ENCODE peak calls at places on chromosomes 5 and 9, in six cellular contexts. K is cardiac muscle cell, T is A549, W is substantia nigra, G is tibial artery, J is left lung. V is an unnamed sample.

GRCh38 chr9:134792627-134793026 is 88.0 kb upstream of the FCN2 start:
- DNase-seq in G (no peak), T (no peak), W (no peak), J (no peak), K (no peak), V (no peak)

GRCh38 chr5:156920042-156920860 is 42.8 kb downstream of the TIMD4 start:
- DNase-seq in G (no peak), W (no peak), J (no peak), K (peak), T (no peak), V (no peak)

GRCh38 chr5:31909073-31909472 is 265.0 kb downstream of the GOLPH3 start:
- DNase-seq in J (no peak), K (no peak), W (no peak), G (no peak), T (no peak), V (no peak)

GRCh38 chr5:179023528-179024189 is at the start of gene ZNF879:
- DNase-seq in G (peak), W (peak), K (peak), T (peak), J (peak), V (peak)

GRCh38 chr9:107284636-107285035 is 1.6 kb downstream of the RAD23B start:
- DNase-seq in T (no peak), K (no peak), J (no peak), W (no peak), G (no peak), V (no peak)

GRCh38 chr5:132457371-132458225 is 33.0 kb downstream of the IRF1 start:
- DNase-seq in J (peak), W (no peak), T (no peak), G (peak), K (no peak), V (no peak)

GRCh38 chr9:93679536-93680444 is 103.4 kb downstream of the PHF2 start:
- DNase-seq in W (no peak), G (peak), T (no peak), J (peak), K (no peak), V (peak)

GRCh38 chr9:21153688-21154608 is 12.3 kb upstream of the IFNW1 start:
- DNase-seq in T (no peak), G (no peak), J (no peak), K (peak), W (no peak), V (no peak)

GRCh38 chr9:137235424-137236237 is 4.9 kb downstream of the SLC34A3 start:
- DNase-seq in K (no peak), G (no peak), J (no peak), T (no peak), W (no peak), V (no peak)

GRCh38 chr9:127102176-127102575 is 20.3 kb downstream of the ANGPTL2 start:
- DNase-seq in J (no peak), G (no peak), K (no peak), T (no peak), W (no peak), V (no peak)

GRCh38 chr5:88892669-88893068 is 9.7 kb upstream of the MEF2C start:
- DNase-seq in G (no peak), T (no peak), K (no peak), J (no peak), W (no peak), V (no peak)

GRCh38 chr5:180208038-180208434 is 975 bp downstream of the RASGEF1C start:
- DNase-seq in K (no peak), J (no peak), G (no peak), T (no peak), W (no peak), V (no peak)

GRCh38 chr5:79853676-79854418 is 137.2 kb downstream of the MTX3 start:
- DNase-seq in W (no peak), T (no peak), G (no peak), J (no peak), K (no peak), V (peak)

GRCh38 chr5:144104086-144104485 is 66.4 kb downstream of the YIPF5 start:
- DNase-seq in K (no peak), G (no peak), J (no peak), T (no peak), W (no peak), V (no peak)

GRCh38 chr5:90289837-90290236 is 119.7 kb downstream of the CETN3 start:
- DNase-seq in G (no peak), W (no peak), T (no peak), J (no peak), K (peak), V (no peak)

GRCh38 chr5:132065951-132066701 is 5.7 kb downstream of the IL3 start:
- DNase-seq in G (no peak), T (no peak), J (peak), W (no peak), K (no peak), V (no peak)

GRCh38 chr5:150765789-150766149 is 7.0 kb upstream of the DCTN4 start:
- DNase-seq in G (no peak), J (no peak), T (no peak), K (no peak), W (no peak), V (no peak)

GRCh38 chr9:79759460-79759859 is 187.7 kb downstream of the TLE4 start:
- DNase-seq in G (no peak), J (no peak), T (no peak), K (no peak), W (no peak), V (no peak)

GRCh38 chr5:8843766-8844165 is 702.1 kb downstream of the SEMA5A start:
- DNase-seq in G (no peak), T (no peak), K (no peak), W (peak), J (peak), V (no peak)

GRCh38 chr5:50501510-50502209 is 60.6 kb upstream of the EMB start:
- DNase-seq in K (no peak), T (no peak), W (no peak), G (no peak), J (no peak), V (no peak)

GRCh38 chr5:112823181-112823580 is 37.9 kb upstream of the SRP19 start:
- DNase-seq in J (no peak), G (no peak), T (no peak), K (no peak), W (no peak), V (no peak)

DNA sequence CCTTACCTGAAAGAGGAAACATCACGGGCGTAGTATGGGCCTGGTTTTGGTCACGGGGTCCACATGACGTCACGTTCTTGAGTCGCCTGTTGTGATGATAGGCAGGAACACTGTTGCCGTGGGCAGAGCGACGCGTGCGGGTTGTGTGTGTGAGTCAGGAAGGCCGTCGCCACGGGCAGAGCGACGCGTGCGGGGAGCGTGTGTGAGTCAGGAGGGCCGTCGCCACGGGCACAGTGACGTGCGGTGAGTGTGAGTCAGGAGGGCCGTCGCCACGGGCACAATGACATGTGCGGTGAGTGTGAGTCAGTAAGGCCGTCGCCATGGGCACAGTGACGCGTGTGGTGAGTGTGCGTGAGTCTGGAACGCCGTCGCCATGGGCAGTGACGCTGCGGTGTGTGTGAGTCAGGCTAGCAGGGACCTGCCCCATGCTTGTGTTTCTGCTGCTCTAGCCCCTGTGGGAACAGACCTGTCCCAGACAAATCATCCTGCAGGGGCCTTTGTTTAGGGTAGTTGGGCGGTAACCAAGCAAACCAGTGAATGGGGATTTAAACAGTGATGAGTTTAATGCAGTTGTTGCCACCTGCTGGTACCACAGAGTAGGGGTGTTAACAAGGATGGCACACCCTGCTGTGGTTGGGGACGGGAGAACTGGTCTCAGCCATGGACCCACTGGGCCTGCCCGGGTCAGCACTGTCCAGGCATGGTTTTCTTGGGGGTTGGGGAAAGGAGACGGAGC is 19.8 kb downstream of the TRIP13 start:
- DNase-seq in T (peak), J (no peak), W (peak), K (no peak), G (no peak), V (no peak)
- H3K27ac ChIP-seq in T (peak), J (no peak), W (no peak), K (no peak), G (no peak), V (no peak)

DNA sequence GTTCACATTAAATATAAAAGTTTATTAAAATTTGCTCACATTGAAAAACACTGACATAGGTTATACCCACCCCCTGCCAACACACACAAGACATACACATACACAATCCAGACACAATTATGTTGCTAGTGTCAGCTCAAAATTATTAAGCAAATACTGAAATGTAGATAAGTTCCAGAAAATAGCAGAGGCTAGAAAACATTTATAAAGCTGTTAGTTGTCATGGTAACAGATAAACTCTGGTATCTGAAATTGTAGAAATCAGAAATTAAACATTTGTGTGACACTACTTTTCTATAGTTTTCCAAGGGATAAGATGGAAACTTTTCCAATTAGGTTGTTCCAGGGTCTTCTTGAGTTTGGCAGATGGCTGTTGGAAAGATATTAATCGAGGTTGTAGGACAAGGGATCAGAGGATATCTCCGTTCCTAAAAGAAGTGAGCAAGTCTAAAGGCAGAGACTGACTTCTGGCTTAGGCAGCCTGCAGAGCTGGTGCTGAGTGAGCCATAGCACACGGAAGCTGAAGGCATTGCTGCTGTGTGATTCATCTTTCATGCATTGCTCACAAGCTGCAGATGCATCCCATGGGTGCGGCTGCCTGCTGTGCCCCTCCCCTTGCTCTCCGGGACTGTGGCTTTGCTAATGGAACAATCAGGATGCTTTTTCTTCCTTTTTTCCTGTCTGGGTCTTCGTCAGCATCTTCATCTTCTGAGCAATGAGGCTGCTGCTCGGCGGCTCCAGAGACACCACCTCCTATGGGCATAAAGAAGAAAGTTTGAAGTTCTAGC is 341.5 kb downstream of the DIRAS2 start:
- DNase-seq in W (no peak), J (no peak), T (peak), G (no peak), K (no peak), V (no peak)
- H3K27ac ChIP-seq in W (no peak), J (no peak), T (peak), G (no peak), K (no peak), V (no peak)

DNA sequence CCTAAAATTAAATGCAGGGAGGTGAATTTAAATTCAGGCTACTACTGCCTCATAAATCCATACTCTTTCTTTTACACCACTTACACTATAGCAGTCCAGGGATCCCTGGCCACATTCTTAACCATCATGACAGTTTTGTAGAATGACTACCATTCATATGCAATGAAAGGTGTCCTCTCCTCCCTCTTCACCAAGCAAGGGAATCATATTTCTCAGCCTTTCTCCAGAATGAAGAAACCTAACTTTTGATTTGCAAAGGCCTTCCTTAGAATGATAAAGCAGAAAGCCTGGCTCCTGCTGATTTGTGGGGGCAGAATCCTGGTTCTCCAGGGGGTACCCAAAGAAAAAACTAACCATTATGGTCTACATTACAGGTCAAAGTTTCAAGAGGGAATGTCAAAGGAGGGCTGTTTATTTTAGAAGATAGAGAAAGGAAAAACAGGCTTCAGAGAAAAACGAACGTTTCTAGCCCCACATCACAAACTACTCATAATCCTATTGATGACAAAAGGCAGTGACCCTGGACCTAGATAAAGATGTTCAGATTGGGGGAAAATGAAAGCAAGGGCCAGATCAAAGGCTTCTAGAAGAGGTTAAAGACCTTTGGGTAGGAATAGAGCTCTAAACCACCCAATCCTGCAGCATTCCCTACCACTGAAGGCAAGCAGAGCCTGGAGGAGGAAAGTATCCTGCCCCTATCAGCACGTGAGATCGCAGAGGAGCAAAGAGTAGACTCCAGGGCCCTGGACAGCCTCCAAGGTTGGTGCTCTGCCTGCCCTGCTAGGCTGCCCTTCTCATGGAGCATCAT is 11.5 kb downstream of the WNT8A start:
- DNase-seq in T (no peak), G (no peak), J (no peak), K (no peak), W (no peak), V (no peak)
- H3K27ac ChIP-seq in T (no peak), G (no peak), J (no peak), K (no peak), W (no peak), V (no peak)

DNA sequence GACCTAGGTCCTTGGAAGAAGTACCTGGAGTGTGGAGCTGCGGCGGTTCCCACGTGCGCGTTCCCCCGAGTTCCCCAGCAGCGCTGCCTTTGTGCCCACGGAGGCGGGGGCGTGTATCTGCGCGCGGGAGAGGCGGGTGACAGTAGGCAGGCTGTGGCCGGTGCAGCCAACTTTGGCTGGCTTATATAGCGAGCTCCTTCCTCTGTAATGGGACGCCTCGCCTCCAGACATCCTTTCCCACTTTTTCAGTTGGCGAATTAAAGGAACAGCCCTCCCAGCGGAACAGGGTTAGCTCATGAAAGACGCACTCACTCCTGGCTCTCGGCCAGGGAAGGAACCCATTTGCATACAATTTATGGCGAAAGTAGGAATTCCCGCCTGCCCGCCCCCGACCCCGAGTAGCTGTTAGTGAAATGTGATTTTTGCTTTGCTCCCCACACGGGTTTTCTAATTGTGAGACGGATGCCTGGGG is at the start of gene TNC:
- DNase-seq in K (peak), W (peak), T (peak), J (peak), G (peak), V (no peak)
- H3K27ac ChIP-seq in K (no peak), W (no peak), T (peak), J (peak), G (peak), V (peak)

GRCh38 chr5:73391441-73391871 is 57.1 kb downstream of the FOXD1 start:
- DNase-seq in G (no peak), W (no peak), K (no peak), J (no peak), T (no peak), V (no peak)
- H3K27ac ChIP-seq in G (no peak), W (no peak), K (no peak), J (no peak), T (no peak), V (no peak)

GRCh38 chr5:149422429-149423286 is 43.6 kb upstream of the IL17B start:
- DNase-seq in K (peak), J (no peak), W (no peak), G (peak), T (no peak), V (no peak)
- H3K27ac ChIP-seq in K (peak), J (peak), W (no peak), G (peak), T (peak), V (peak)

GRCh38 chr5:10401499-10401898 is 40.2 kb upstream of the ROPN1L start:
- DNase-seq in G (no peak), T (no peak), K (no peak), W (no peak), J (no peak), V (no peak)
- H3K27ac ChIP-seq in G (peak), T (no peak), K (no peak), W (peak), J (no peak), V (peak)

GRCh38 chr9:129712595-129713524 is 40.0 kb downstream of the PTGES start:
- DNase-seq in K (no peak), J (no peak), T (no peak), W (no peak), G (no peak), V (peak)
- H3K27ac ChIP-seq in K (peak), J (no peak), T (no peak), W (peak), G (peak), V (peak)

GRCh38 chr5:74567351-74567870 is 73.1 kb downstream of the ENC1 start:
- DNase-seq in W (no peak), K (no peak), J (no peak), T (no peak), G (no peak), V (no peak)
- H3K27ac ChIP-seq in W (no peak), K (no peak), J (no peak), T (no peak), G (no peak), V (no peak)

DNA sequence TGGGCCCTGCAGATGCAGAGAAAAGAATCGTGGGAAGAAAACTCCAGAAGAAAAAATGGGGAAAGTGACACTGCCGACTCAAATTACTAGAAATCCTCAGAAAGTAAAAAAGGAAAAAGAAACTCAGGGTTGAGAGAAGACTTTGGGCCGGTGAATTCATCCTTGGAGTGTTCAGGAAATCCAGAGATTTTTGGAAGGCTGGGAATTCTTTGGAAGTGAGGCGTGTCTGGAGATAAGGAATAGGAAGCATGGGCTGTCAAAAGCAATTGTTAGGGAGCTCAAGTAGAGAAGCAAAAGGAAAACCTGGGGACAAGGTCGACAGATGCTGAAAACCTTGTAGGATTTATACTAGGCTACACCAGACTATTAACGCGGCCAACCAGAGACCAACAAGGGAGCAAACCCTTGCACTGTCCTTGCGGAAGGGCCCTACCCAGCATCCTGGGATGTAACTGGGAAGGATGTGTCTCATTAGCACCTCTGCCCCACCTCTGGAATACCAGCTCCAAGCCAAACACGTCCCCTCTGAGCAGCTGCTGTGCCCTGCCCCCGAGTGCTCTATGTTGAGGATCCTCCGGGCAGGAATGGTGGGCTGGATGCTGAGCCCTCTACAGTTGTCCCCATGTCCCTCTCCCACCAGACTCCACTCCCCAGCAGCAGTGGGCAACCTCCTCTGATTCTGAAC is 11.6 kb downstream of the DAB2IP start:
- DNase-seq in G (no peak), T (no peak), K (no peak), W (no peak), J (no peak), V (no peak)
- H3K27ac ChIP-seq in G (no peak), T (no peak), K (peak), W (no peak), J (no peak), V (peak)

V was measured in coronary artery.